ENCODE peak calls at places on chromosomes 16 and 17, in nine cellular contexts. S, Z, H, O, F, P, W, L and U are unnamed samples.

GRCh38 chr16:69424935-69425784 is 741 bp downstream of the CYB5B start:
- DNase-seq in S (peak), Z (no peak), H (no peak), O (no peak), F (no peak), P (no peak), W (no peak), L (no peak), U (no peak)

GRCh38 chr16:69311533-69312388 is 611 bp downstream of the VPS4A start:
- DNase-seq in S (peak), Z (peak), H (peak), O (no peak), F (peak), P (no peak), W (peak), L (no peak), U (no peak)

GRCh38 chr16:13594798-13595197 is 325.2 kb upstream of the ERCC4 start:
- DNase-seq in S (no peak), Z (no peak), H (no peak), O (no peak), F (no peak), P (no peak), W (no peak), L (no peak), U (no peak)

GRCh38 chr17:13740692-13741091 is 139.0 kb upstream of the HS3ST3A1 start:
- DNase-seq in S (peak), Z (no peak), H (no peak), O (no peak), F (no peak), P (no peak), W (no peak), L (no peak), U (no peak)

GRCh38 chr17:77471984-77472836 is 331.4 kb downstream of the SEC14L1 start:
- DNase-seq in S (peak), Z (peak), H (no peak), O (peak), F (peak), P (no peak), W (no peak), L (no peak), U (no peak)

GRCh38 chr16:12558641-12559040 is 245.0 kb downstream of the CPPED1 start:
- DNase-seq in S (no peak), Z (no peak), H (no peak), O (no peak), F (no peak), P (no peak), W (no peak), L (no peak), U (no peak)

GRCh38 chr16:54062361-54063346 is 223.9 kb downstream of the IRX3 start:
- DNase-seq in S (no peak), Z (no peak), H (no peak), O (peak), F (no peak), P (no peak), W (no peak), L (no peak), U (no peak)

GRCh38 chr16:81778861-81779539 is at the start of gene PLCG2:
- DNase-seq in S (peak), Z (peak), H (peak), O (peak), F (peak), P (peak), W (no peak), L (peak), U (peak)

GRCh38 chr17:17545031-17545820 is 46.3 kb downstream of the PEMT start:
- DNase-seq in S (peak), Z (no peak), H (no peak), O (no peak), F (no peak), P (no peak), W (no peak), L (no peak), U (no peak)

GRCh38 chr17:34254651-34255380 is at the start of gene CCL2:
- DNase-seq in S (peak), Z (no peak), H (no peak), O (peak), F (peak), P (no peak), W (no peak), L (no peak), U (no peak)

GRCh38 chr16:4525069-4525468 is 13.5 kb downstream of the CDIP1 start:
- DNase-seq in S (no peak), Z (no peak), H (no peak), O (no peak), F (no peak), P (no peak), W (no peak), L (no peak), U (no peak)

GRCh38 chr16:85847036-85847435 is 47.5 kb downstream of the COX4I1 start:
- DNase-seq in S (no peak), Z (no peak), H (no peak), O (no peak), F (no peak), P (no peak), W (no peak), L (no peak), U (no peak)

GRCh38 chr16:2190659-2191445 is 5.6 kb downstream of the CASKIN1 start:
- DNase-seq in S (no peak), Z (no peak), H (no peak), O (no peak), F (no peak), P (no peak), W (no peak), L (no peak), U (no peak)

GRCh38 chr17:83075270-83075880 is 4.0 kb upstream of the METRNL start:
- DNase-seq in S (no peak), Z (no peak), H (no peak), O (no peak), F (no peak), P (no peak), W (no peak), L (no peak), U (no peak)

GRCh38 chr17:17792551-17793377 is 44.0 kb downstream of the SREBF1 start:
- DNase-seq in S (peak), Z (peak), H (no peak), O (no peak), F (no peak), P (no peak), W (no peak), L (peak), U (no peak)

GRCh38 chr17:76682306-76682705 is 28.5 kb downstream of the MXRA7 start:
- DNase-seq in S (peak), Z (no peak), H (no peak), O (peak), F (no peak), P (no peak), W (no peak), L (peak), U (no peak)

GRCh38 chr17:39485555-39485954 is 24.3 kb downstream of the CDK12 start:
- DNase-seq in S (peak), Z (no peak), H (no peak), O (no peak), F (no peak), P (no peak), W (no peak), L (no peak), U (no peak)

GRCh38 chr17:72372185-72372584 is 251.4 kb downstream of the SOX9 start:
- DNase-seq in S (peak), Z (no peak), H (no peak), O (no peak), F (no peak), P (no peak), W (no peak), L (no peak), U (no peak)

GRCh38 chr16:5041604-5042133 is 7.9 kb upstream of the NAGPA start:
- DNase-seq in S (peak), Z (no peak), H (no peak), O (no peak), F (no peak), P (no peak), W (no peak), L (no peak), U (no peak)

GRCh38 chr17:32341141-32341856 is 674 bp downstream of the C17orf75 start:
- DNase-seq in S (peak), Z (peak), H (peak), O (no peak), F (no peak), P (no peak), W (peak), L (peak), U (no peak)

GRCh38 chr17:75722076-75722475 is 817 bp downstream of the ITGB4 start:
- DNase-seq in S (no peak), Z (no peak), H (no peak), O (no peak), F (no peak), P (no peak), W (no peak), L (no peak), U (no peak)